ENCODE peak calls at places on chromosome 12, in six cellular contexts. R is glutamatergic neuron, U is endothelial cell, H is psoas muscle, S is lower lobe of right lung, X is fibroblast of mammary gland. Y is an unnamed sample.

GRCh38 chr12:66144796-66145754 is 14.5 kb upstream of the LLPH start:
- DNase-seq in U (peak), H (no peak), R (no peak), X (peak), S (no peak), Y (no peak)

GRCh38 chr12:20629414-20630156 is 65.5 kb upstream of the SLCO1C1 start:
- DNase-seq in H (no peak), S (no peak), R (no peak), X (peak), U (peak), Y (no peak)

GRCh38 chr12:1917172-1918070 is 1.0 kb downstream of the CACNA2D4 start:
- DNase-seq in R (no peak), H (no peak), S (peak), X (no peak), U (no peak), Y (no peak)

GRCh38 chr12:106861984-106862894 is 87.8 kb downstream of the RIC8B start:
- DNase-seq in H (no peak), X (peak), U (no peak), S (no peak), R (no peak), Y (no peak)

GRCh38 chr12:103571286-103571685 is 15.8 kb upstream of the STAB2 start:
- DNase-seq in S (peak), H (no peak), U (peak), X (no peak), R (peak), Y (peak)

GRCh38 chr12:24909667-24910066 is 39.2 kb downstream of the BCAT1 start:
- DNase-seq in X (peak), U (no peak), R (no peak), S (peak), H (no peak), Y (no peak)

GRCh38 chr12:59383426-59383822 is 212.4 kb upstream of the SLC16A7 start:
- DNase-seq in H (no peak), S (no peak), U (no peak), R (no peak), X (peak), Y (no peak)

GRCh38 chr12:105640780-105641179 is 310.3 kb downstream of the C12orf75 start:
- DNase-seq in X (no peak), H (no peak), S (no peak), U (no peak), R (no peak), Y (no peak)

GRCh38 chr12:124485371-124485770 is 82.0 kb downstream of the NCOR2 start:
- DNase-seq in S (no peak), X (no peak), R (no peak), H (no peak), U (no peak), Y (no peak)

GRCh38 chr12:67919406-67919805 is 69.8 kb upstream of the IFNG-AS1 start:
- DNase-seq in H (no peak), R (no peak), U (no peak), S (no peak), X (peak), Y (no peak)

GRCh38 chr12:95884998-95885397 is 26.2 kb downstream of the SNRPF start:
- DNase-seq in X (no peak), U (no peak), H (no peak), R (no peak), S (no peak), Y (no peak)

GRCh38 chr12:130650131-130650530 is 66.0 kb downstream of the RIMBP2 start:
- DNase-seq in X (no peak), U (no peak), S (no peak), H (no peak), R (no peak), Y (no peak)

GRCh38 chr12:117036046-117036445 is 63.2 kb downstream of the TESC start:
- DNase-seq in X (no peak), R (no peak), U (no peak), H (no peak), S (no peak), Y (no peak)

GRCh38 chr12:81079280-81080076 is 1.6 kb downstream of the ACSS3 start:
- DNase-seq in H (no peak), X (no peak), S (no peak), R (no peak), U (no peak), Y (no peak)

GRCh38 chr12:126163984-126164383 is 1098.7 kb downstream of the AACS start:
- DNase-seq in R (no peak), X (no peak), H (no peak), S (no peak), U (no peak), Y (no peak)

GRCh38 chr12:31736472-31736871 is 7.7 kb upstream of the AMN1 start:
- DNase-seq in X (peak), H (no peak), S (no peak), U (no peak), R (no peak), Y (no peak)

GRCh38 chr12:8499616-8500015 is 13.7 kb upstream of the CLEC4D start:
- DNase-seq in S (no peak), R (no peak), H (no peak), X (no peak), U (no peak), Y (no peak)
- TF ChIP-seq CTCF in S (no peak), R (no peak), H (no peak), X (no peak), U (no peak), Y (no peak)

DNA sequence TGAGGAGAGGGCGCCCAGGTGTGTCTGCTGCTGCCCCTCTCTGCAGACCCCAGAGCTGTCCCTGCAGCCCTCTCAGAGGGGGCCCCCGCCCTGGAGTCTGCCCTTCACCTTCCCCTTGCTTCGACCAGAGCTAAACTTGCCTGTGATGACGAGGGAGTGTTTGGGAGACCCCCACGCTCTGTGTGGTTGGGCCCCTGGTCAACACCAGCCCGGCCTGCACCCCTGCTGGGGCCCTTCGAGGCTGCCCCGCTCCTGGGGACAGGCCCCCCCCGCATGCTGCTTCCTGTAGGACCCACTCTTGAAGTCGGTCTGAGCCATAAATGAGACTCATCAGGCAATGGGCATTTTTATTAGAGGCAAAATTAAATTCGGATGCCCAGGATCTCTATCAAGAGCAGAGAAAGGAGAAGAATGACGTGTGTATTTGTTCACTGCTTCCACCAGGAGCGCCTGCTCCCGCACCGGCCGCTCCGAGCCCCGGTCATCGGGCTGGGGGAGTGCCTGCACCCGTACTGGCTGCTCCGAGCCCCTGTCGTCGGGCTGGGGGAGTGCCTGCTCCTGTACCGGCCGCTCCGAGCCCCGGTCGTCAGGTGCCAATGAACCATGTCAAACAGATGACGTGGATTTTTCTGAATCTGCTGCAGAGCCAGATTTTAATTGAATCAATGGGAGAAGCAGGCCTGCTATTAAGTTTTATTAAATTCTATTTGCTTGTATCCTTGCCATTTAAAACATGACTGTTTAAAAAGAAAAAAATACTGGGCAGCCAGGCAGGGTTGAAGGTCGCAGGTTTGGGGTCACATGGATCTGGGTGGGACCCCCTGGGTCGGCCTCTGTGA is 47.7 kb downstream of the NOC4L start:
- DNase-seq in R (no peak), H (no peak), U (no peak), S (no peak), X (no peak), Y (no peak)
- TF ChIP-seq CTCF in R (no peak), H (no peak), U (no peak), S (no peak), X (no peak), Y (no peak)

GRCh38 chr12:114631242-114631641 is 52.7 kb downstream of the TBX3 start:
- DNase-seq in R (no peak), X (no peak), H (no peak), S (no peak), U (no peak), Y (no peak)

GRCh38 chr12:114638790-114639435 is 45.1 kb downstream of the TBX3 start:
- DNase-seq in X (no peak), S (no peak), H (no peak), U (no peak), R (no peak), Y (no peak)

DNA sequence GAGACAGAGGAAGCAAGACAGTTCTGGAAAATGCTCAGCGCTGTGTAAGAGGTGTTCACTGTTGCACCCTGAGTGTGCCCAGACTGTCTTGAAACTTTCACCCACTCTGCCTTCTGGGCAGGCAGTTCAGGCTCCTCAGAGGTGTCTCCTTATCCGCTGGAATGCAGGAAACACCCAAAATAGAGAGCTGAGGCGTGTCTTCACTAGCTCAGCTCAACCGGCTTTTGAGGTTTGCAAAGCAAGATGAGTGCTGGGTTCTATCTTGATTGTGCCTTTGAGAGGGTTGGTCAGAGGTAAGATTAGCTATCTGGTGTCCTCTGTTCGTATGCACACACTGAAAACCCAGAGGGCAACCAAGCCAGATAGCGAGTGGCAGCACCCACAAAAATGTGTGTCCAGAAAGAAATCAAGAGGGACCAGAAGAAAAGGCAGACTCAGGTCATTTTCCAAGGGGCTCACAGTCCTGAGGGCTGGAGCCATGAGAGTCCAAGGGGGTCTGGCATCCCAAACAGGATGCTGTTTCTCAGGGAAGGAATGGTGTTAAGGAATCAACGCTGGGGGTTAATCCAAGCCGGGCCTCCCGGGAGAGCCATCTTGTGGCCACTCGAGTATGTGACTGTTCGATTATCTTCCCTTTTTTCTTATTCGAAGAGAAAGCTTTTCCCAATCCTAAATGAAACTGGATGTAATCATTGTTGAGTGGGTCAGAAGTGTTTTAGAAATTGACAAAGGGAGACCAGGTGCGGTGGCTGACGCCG is 47.1 kb downstream of the TBX3 start:
- DNase-seq in R (peak), H (no peak), X (peak), S (no peak), U (peak), Y (no peak)
- TF ChIP-seq CTCF in R (no peak), H (no peak), X (peak), S (no peak), U (no peak), Y (peak)

GRCh38 chr12:108101605-108102175 is 27.4 kb upstream of the WSCD2 start:
- DNase-seq in X (no peak), R (peak), S (no peak), U (no peak), H (no peak), Y (no peak)

GRCh38 chr12:108099778-108100177 is 29.3 kb upstream of the WSCD2 start:
- DNase-seq in U (no peak), S (no peak), X (no peak), R (no peak), H (no peak), Y (no peak)

GRCh38 chr12:108097160-108097911 is 31.8 kb upstream of the WSCD2 start:
- DNase-seq in U (no peak), H (no peak), R (no peak), S (no peak), X (no peak), Y (no peak)

GRCh38 chr12:108098374-108098773 is 30.7 kb upstream of the WSCD2 start:
- DNase-seq in U (no peak), R (no peak), H (no peak), S (no peak), X (no peak), Y (no peak)

DNA sequence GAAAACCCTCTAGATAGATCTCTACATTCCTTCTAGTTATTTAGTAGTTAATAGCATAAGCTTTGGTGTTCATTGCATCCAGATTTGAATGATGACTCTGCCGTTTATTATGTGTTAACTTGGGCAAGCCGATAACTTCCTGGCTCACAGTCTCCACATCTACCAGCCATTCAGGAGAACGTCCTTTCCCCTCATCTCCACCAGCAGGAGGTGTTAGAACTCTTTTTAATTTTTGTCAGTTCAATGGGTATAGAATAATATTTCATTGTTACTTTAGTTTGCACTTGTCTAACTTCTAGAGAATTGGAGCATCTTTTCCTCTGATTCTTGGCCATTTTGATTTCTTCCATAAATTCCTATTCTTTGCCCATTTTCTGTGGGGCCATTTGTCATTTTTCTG is 30.0 kb upstream of the WSCD2 start:
- DNase-seq in U (no peak), H (no peak), R (no peak), S (no peak), X (no peak), Y (no peak)
- TF ChIP-seq CTCF in U (no peak), H (peak), R (no peak), S (peak), X (no peak), Y (no peak)

GRCh38 chr12:119500209-119500608 is 93.4 kb upstream of the TMEM233 start:
- DNase-seq in H (no peak), S (no peak), U (no peak), R (no peak), X (no peak), Y (no peak)
- TF ChIP-seq CTCF in H (no peak), S (no peak), U (no peak), R (no peak), X (no peak), Y (no peak)